ENCODE peak calls at places on chromosomes 16 and 17, in six cellular contexts. W is adipocyte, L is vagina, O is left ventricle myocardium inferior, D is K562, T is right cardiac atrium. C is an unnamed sample.

GRCh38 chr17:38333635-38334295 is 10.0 kb downstream of the GPR179 start:
- DNase-seq in W (peak; percentile 52), T (no peak), O (no peak), L (no peak), D (peak; percentile 84), C (peak; percentile 68)

GRCh38 chr17:78759203-78759968 is 22.7 kb downstream of the CYTH1 start:
- DNase-seq in T (peak; percentile 91), O (peak; percentile 74), D (no peak), L (no peak), W (peak; percentile 34), C (no peak)

GRCh38 chr17:16919663-16920627 is 52.0 kb downstream of the TNFRSF13B start:
- DNase-seq in O (peak; percentile 5), L (no peak), D (no peak), W (no peak), T (no peak), C (peak; percentile 71)

GRCh38 chr17:80443916-80444708 is 29.1 kb downstream of the ENDOV start:
- DNase-seq in T (peak; percentile 35), O (no peak), W (no peak), L (no peak), D (no peak), C (no peak)

GRCh38 chr17:78104540-78104941 is 24.0 kb downstream of the TMC6 start:
- DNase-seq in W (no peak), L (no peak), T (peak; percentile 36), O (no peak), D (no peak), C (peak; percentile 62)

GRCh38 chr16:30771726-30772125 is 9.6 kb downstream of the RNF40 start:
- DNase-seq in L (no peak), W (no peak), T (no peak), D (no peak), O (peak; percentile 11), C (peak; percentile 43)

GRCh38 chr17:21214777-21215541 is 998 bp upstream of the TMEM11 start:
- DNase-seq in L (no peak), T (no peak), W (peak; percentile 56), O (no peak), D (no peak), C (peak; percentile 88)

GRCh38 chr16:10940501-10941079 is 1.7 kb downstream of the DEXI start:
- DNase-seq in T (no peak), D (no peak), O (no peak), W (peak; percentile 59), L (no peak), C (peak; percentile 88)

GRCh38 chr16:54050281-54051210 is 236.0 kb downstream of the IRX3 start:
- DNase-seq in D (no peak), T (no peak), O (no peak), L (no peak), W (no peak), C (peak; percentile 44)

GRCh38 chr16:77745972-77746371 is 23.7 kb downstream of the NUDT7 start:
- DNase-seq in W (no peak), D (no peak), O (no peak), L (no peak), T (no peak), C (no peak)

GRCh38 chr17:77461277-77462057 is 320.7 kb downstream of the SEC14L1 start:
- DNase-seq in O (no peak), W (no peak), L (no peak), T (peak; percentile 52), D (no peak), C (peak; percentile 19)

GRCh38 chr17:17930674-17931073 is 41.5 kb downstream of the TOM1L2 start:
- DNase-seq in O (no peak), D (no peak), T (no peak), L (no peak), W (no peak), C (no peak)

GRCh38 chr17:56144205-56144604 is 9.1 kb upstream of the ANKFN1 start:
- DNase-seq in D (no peak), O (no peak), T (no peak), W (no peak), L (no peak), C (no peak)

GRCh38 chr16:69270395-69270794 is 40.8 kb upstream of the VPS4A start:
- DNase-seq in W (peak; percentile 51), O (no peak), D (no peak), T (no peak), L (no peak), C (no peak)

GRCh38 chr17:79082311-79083190 is 7.9 kb downstream of the ENGASE start:
- DNase-seq in T (peak; percentile 74), D (peak; percentile 84), W (peak; percentile 65), L (no peak), O (peak; percentile 43), C (peak; percentile 97)

GRCh38 chr17:45906237-45906636 is 11.9 kb downstream of the MAPT start:
- DNase-seq in W (no peak), L (no peak), T (no peak), D (no peak), O (no peak), C (no peak)

GRCh38 chr16:82665025-82665424 is 38.3 kb downstream of the CDH13 start:
- DNase-seq in O (no peak), L (no peak), T (no peak), D (no peak), W (no peak), C (no peak)

GRCh38 chr17:8867361-8867981 is at the start of gene PIK3R6:
- DNase-seq in L (peak; percentile 70), T (no peak), O (no peak), D (no peak), W (no peak), C (no peak)

GRCh38 chr16:91484-91883 is 13.5 kb downstream of the MPG start:
- DNase-seq in W (no peak), D (no peak), T (peak; percentile 63), O (peak; percentile 52), L (no peak), C (peak; percentile 66)

GRCh38 chr17:50501906-50502642 is 6.2 kb upstream of the MYCBPAP start:
- DNase-seq in L (no peak), D (no peak), O (no peak), T (no peak), W (no peak), C (no peak)

GRCh38 chr16:58533751-58534470 is 18.6 kb downstream of the SETD6 start:
- DNase-seq in T (peak; percentile 38), W (no peak), L (no peak), O (peak; percentile 44), D (no peak), C (no peak)

GRCh38 chr16:58536278-58536677 is 21.0 kb downstream of the SETD6 start:
- DNase-seq in W (no peak), L (no peak), O (no peak), T (no peak), D (no peak), C (no peak)

GRCh38 chr16:58537124-58537906 is 22.0 kb downstream of the SETD6 start:
- DNase-seq in D (no peak), W (no peak), T (no peak), L (no peak), O (no peak), C (no peak)

DNA sequence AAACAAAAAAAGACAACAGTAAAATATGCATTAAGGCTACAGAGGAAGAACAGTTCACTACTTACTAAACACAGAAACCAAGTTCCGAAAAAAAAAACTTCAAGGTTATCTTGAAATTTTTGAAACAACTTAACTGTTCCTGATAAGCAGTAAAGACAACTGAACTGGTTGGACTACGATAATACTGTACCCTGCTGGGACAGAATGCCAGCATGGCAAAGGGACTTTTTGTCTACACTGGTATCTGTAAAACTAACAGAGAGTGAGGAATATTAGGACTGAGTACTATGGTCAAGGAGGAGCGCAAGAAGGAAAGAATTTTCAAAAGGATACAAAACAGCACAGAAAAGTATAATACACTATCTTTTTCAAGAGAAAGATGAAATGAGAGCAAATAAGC is 19.8 kb downstream of the SETD6 start:
- DNase-seq in D (no peak), T (no peak), L (no peak), W (no peak), O (no peak), C (no peak)
- H3K9me3 ChIP-seq in D (no peaks in the 10 kb centered on the region), T (no peaks in the 10 kb centered on the region), L (no peaks in the 10 kb centered on the region), W (no peaks in the 10 kb centered on the region), O (no peaks in the 10 kb centered on the region), C (no peaks in the 10 kb centered on the region)

GRCh38 chr16:20905576-20905975 is 5.0 kb downstream of the LYRM1 start:
- DNase-seq in T (no peak), O (no peak), W (no peak), D (no peak), L (no peak), C (no peak)

GRCh38 chr16:20902426-20902825 is 1.9 kb downstream of the LYRM1 start:
- DNase-seq in D (no peak), W (no peak), O (no peak), L (no peak), T (no peak), C (peak; percentile 30)

GRCh38 chr16:20903116-20903888 is 2.7 kb downstream of the LYRM1 start:
- DNase-seq in W (no peak), D (no peak), T (no peak), O (no peak), L (no peak), C (peak; percentile 9)

GRCh38 chr16:20904507-20905079 is 4.0 kb downstream of the LYRM1 start:
- DNase-seq in T (no peak), D (no peak), L (no peak), W (peak; percentile 52), O (no peak), C (peak; percentile 65)

GRCh38 chr16:20903889-20904506 is 3.4 kb downstream of the LYRM1 start:
- DNase-seq in T (no peak), L (no peak), W (no peak), D (no peak), O (no peak), C (peak; percentile 38)
- H3K4me1 ChIP-seq in T (peaks cover 21% of the 10 kb centered on the region), L (peaks cover 78% of the 10 kb centered on the region), W (peaks cover 75% of the 10 kb centered on the region), D (peaks cover 28% of the 10 kb centered on the region), O (peaks cover 86% of the 10 kb centered on the region), C (peaks cover 62% of the 10 kb centered on the region)

DNA sequence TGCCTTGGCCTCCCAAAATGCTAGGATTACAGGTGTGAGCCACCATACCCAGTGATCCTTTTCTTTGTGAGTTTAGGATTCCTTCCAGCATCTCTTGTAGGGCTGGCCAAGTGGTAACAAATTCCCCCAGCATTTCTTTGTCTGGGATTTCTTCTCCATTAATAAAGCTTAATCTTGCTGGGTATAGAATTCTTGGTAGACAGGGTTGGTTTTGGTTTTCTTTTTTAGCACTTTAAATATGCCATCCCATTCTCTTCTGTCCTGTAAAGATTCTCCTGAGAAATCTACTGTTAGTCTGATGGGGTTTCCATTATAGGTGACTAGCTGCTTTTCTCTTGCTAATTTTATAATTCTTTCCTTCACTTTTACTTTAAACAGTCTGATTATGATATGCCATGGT is 173.0 kb upstream of the TOM1L1 start:
- DNase-seq in O (no peak), W (no peak), L (no peak), D (no peak), T (no peak), C (peak; percentile 50)
- H3K9me3 ChIP-seq in O (peaks cover 85% of the 10 kb centered on the region), W (peaks cover 38% of the 10 kb centered on the region), L (peaks cover 4% of the 10 kb centered on the region), D (no peaks in the 10 kb centered on the region), T (peaks cover 3% of the 10 kb centered on the region), C (no peaks in the 10 kb centered on the region)

DNA sequence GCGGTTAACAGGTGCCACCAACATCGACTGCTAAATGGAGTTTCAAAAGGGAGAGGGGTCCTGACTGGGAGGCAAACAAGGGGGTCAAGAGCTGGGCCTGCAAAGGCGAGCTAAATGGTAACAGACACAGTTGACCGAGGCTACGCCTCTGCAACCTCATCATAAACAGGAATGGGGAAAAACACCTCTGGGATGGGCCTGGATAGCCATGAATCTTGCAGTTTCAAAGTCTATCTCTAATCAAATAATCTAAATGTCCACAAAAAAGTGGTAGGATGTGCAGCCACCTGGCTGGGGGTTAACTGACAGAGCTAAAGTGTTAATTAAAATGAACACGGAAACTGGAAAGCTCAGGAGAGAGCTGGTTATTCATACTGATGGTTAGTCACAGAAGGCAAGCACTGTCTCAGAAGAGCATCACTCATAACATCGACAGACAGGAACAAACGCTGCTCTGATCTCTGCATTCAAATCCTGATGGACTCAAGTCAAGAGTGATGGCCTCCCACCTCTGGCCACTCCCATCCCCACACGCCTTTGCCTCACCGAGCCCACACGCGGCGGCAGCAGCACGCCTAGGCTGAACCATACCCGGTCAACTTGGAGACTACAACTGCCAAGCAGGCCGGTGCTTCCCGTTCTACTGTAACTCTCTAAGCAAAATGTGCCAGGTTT is 56.3 kb downstream of the CREBBP start:
- DNase-seq in L (no peak), W (no peak), D (no peak), T (no peak), O (no peak), C (no peak)
- H3K4me1 ChIP-seq in L (peaks cover 86% of the 10 kb centered on the region), W (peaks cover 59% of the 10 kb centered on the region), D (peaks cover 23% of the 10 kb centered on the region), T (peaks cover 39% of the 10 kb centered on the region), O (peaks cover 96% of the 10 kb centered on the region), C (peaks cover 57% of the 10 kb centered on the region)